ENCODE peak calls at places on chromosomes 4 and X, in nine cellular contexts. E, Q, B, S, T, Y, N, V and D are unnamed samples.

GRCh38 chr4:174650711-174651355 is 128.5 kb upstream of the HPGD start:
- DNase-seq in V (no peak), Q (no peak), T (no peak), Y (no peak), B (no peak), S (no peak), N (no peak), E (no peak), D (no peak)

GRCh38 chr4:7168106-7168505 is 24.2 kb upstream of the SORCS2 start:
- DNase-seq in E (peak), N (no peak), V (peak), Y (no peak), Q (no peak), B (no peak), S (no peak), T (no peak), D (no peak)

GRCh38 chrX:41014776-41015175 is 70.5 kb upstream of the USP9X start:
- DNase-seq in B (no peak), Q (no peak), Y (peak), N (no peak), T (no peak), E (no peak), S (no peak), V (no peak), D (no peak)

GRCh38 chrX:10617964-10618342 is 2.4 kb downstream of the MID1 start:
- DNase-seq in E (no peak), N (no peak), Q (no peak), B (no peak), S (no peak), T (no peak), V (no peak), Y (peak), D (no peak)

GRCh38 chr4:8728536-8729407 is 136.2 kb downstream of the CPZ start:
- DNase-seq in N (no peak), Y (no peak), Q (peak), T (peak), V (no peak), S (peak), E (peak), B (peak), D (no peak)

GRCh38 chr4:16264798-16265197 is 38.5 kb upstream of the TAPT1 start:
- DNase-seq in B (no peak), E (no peak), S (no peak), N (peak), Q (no peak), V (no peak), T (no peak), Y (peak), D (no peak)

GRCh38 chrX:112888916-112889315 is 48.3 kb upstream of the AMOT start:
- DNase-seq in E (no peak), B (no peak), T (no peak), S (no peak), N (no peak), V (no peak), Y (peak), Q (no peak), D (no peak)

GRCh38 chr4:39469429-39470077 is 10.7 kb downstream of the LIAS start:
- DNase-seq in Q (peak), E (peak), N (peak), T (no peak), V (peak), S (no peak), B (no peak), Y (peak), D (no peak)

GRCh38 chr4:174365018-174365587 is 81.4 kb downstream of the CEP44 start:
- DNase-seq in B (no peak), V (no peak), N (peak), T (no peak), S (no peak), Y (peak), Q (no peak), E (no peak), D (no peak)

GRCh38 chr4:75924309-75924708 is 16.5 kb downstream of the NAAA start:
- DNase-seq in Q (no peak), V (no peak), N (no peak), T (no peak), Y (no peak), S (no peak), B (no peak), E (no peak), D (no peak)

GRCh38 chr4:99817310-99817885 is 771 bp downstream of the DAPP1 start:
- DNase-seq in V (no peak), Y (no peak), Q (no peak), E (no peak), N (no peak), T (no peak), S (no peak), B (no peak), D (no peak)

GRCh38 chr4:96175871-96176270 is 336.0 kb downstream of the PDHA2 start:
- DNase-seq in T (no peak), Q (no peak), V (no peak), Y (peak), S (no peak), B (no peak), E (no peak), N (no peak), D (no peak)

GRCh38 chr4:70778888-70779422 is 57.2 kb downstream of the RUFY3 start:
- DNase-seq in Y (peak), E (no peak), Q (no peak), V (no peak), S (no peak), T (no peak), B (no peak), N (peak), D (no peak)

GRCh38 chrX:46582964-46583363 is 9.4 kb downstream of the CHST7 start:
- DNase-seq in N (no peak), T (no peak), V (no peak), Q (no peak), B (no peak), S (no peak), E (no peak), Y (peak), D (no peak)

GRCh38 chr4:143391895-143392294 is 55.2 kb downstream of the GAB1 start:
- DNase-seq in N (no peak), V (no peak), B (no peak), Y (peak), Q (no peak), S (no peak), T (no peak), E (no peak), D (no peak)

GRCh38 chr4:143391261-143391660 is 54.6 kb downstream of the GAB1 start:
- DNase-seq in Y (no peak), S (no peak), N (no peak), Q (no peak), T (no peak), E (no peak), V (no peak), B (no peak), D (no peak)

GRCh38 chr4:143390764-143391163 is 54.1 kb downstream of the GAB1 start:
- DNase-seq in S (no peak), N (peak), Y (no peak), V (no peak), E (no peak), B (no peak), T (no peak), Q (no peak), D (no peak)

GRCh38 chr4:143386812-143387211 is 50.1 kb downstream of the GAB1 start:
- DNase-seq in N (peak), Q (no peak), V (no peak), Y (peak), B (no peak), T (no peak), S (no peak), E (no peak), D (no peak)

GRCh38 chr4:143389543-143390195 is 53.0 kb downstream of the GAB1 start:
- DNase-seq in B (no peak), E (no peak), T (no peak), Y (peak), S (no peak), Q (no peak), V (no peak), N (no peak), D (no peak)
- H3K27ac ChIP-seq in B (peak), E (no peak), T (peak), Y (no peak), S (peak), Q (no peak), V (no peak), N (peak), D (no peak)

GRCh38 chrX:81174286-81174685 is 27.4 kb downstream of the HMGN5 start:
- DNase-seq in Y (peak), S (no peak), N (peak), B (no peak), Q (no peak), T (no peak), V (no peak), E (no peak), D (no peak)
- TF ChIP-seq CTCF in Y (no peak), S (peak), N (peak), B (no peak), Q (peak), T (no peak), V (peak), E (no peak), D (no peak)

GRCh38 chrX:15749642-15750610 is 11.9 kb downstream of the CA5B start:
- DNase-seq in V (no peak), E (no peak), N (no peak), S (peak), T (no peak), Y (peak), Q (no peak), B (no peak), D (no peak)

GRCh38 chrX:15745179-15745578 is 7.1 kb downstream of the CA5B start:
- DNase-seq in B (no peak), T (no peak), Y (no peak), S (no peak), V (no peak), E (no peak), N (no peak), Q (no peak), D (no peak)

GRCh38 chrX:15739886-15740285 is 1.8 kb downstream of the CA5B start:
- DNase-seq in S (no peak), N (no peak), V (no peak), T (no peak), Q (no peak), Y (no peak), E (no peak), B (no peak), D (no peak)

GRCh38 chrX:15747626-15748173 is 9.6 kb downstream of the CA5B start:
- DNase-seq in N (no peak), E (no peak), Q (no peak), V (no peak), B (no peak), S (no peak), T (no peak), Y (no peak), D (no peak)

GRCh38 chrX:15744181-15744867 is 6.3 kb downstream of the CA5B start:
- DNase-seq in T (peak), Y (peak), N (peak), V (peak), B (no peak), S (no peak), Q (peak), E (peak), D (no peak)
- H3K27ac ChIP-seq in T (no peak), Y (no peak), N (no peak), V (no peak), B (no peak), S (no peak), Q (no peak), E (no peak), D (no peak)

GRCh38 chr4:139767168-139767567 is 101.5 kb downstream of the MGST2 start:
- DNase-seq in V (no peak), T (no peak), N (no peak), S (no peak), E (no peak), Y (peak), B (no peak), Q (no peak), D (no peak)
- TF ChIP-seq CTCF in V (no peak), T (no peak), N (no peak), S (no peak), E (no peak), Y (no peak), B (no peak), Q (no peak), D (no peak)

DNA sequence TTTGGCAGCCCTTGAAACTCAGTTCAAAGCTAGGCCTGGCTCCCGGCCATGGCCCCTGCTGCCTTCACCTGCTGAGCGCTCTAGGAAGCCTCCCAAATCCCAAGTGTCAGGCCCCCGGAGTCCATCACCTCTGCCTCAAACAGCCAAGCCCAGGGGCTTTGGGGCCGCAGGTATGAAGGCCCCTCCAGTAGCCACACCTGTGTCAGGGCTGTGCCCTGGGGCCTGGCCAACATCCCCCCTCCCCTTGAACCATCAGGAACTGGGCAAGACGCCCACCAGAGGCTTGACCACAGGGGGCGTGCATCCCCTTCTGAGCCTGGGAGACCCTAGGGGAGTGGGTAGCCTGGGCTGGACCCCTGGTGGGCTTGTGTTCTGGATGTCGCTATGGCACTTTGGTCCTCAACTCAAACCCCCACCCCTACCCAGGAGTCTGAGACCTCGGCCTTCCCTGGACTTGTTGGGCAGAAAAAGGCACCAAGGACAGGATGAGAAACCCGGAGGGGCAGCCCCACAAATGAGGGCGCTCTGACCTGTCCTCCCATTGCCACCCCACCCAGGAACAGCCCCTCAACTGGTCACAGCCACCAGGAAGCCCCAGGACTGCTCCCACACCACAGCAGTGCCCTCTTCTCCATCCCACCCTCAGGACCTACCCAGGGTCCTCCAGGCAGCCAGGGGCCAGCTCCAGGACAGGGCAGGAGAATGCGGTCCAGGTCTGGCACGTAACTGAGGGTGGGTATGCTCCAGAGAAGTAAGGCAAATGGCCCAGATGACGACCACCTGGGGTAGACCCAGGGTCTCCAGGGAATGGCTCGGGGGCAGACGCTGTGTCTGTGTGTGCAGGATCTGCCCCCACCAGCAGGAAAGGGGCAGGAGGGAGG is 4.2 kb upstream of the SLBP start:
- DNase-seq in T (peak), N (no peak), S (no peak), B (no peak), Y (no peak), V (no peak), E (no peak), Q (no peak), D (no peak)
- H3K27ac ChIP-seq in T (no peak), N (no peak), S (no peak), B (no peak), Y (no peak), V (no peak), E (no peak), Q (no peak), D (no peak)

GRCh38 chr4:88794087-88794486 is 96.5 kb upstream of the NAP1L5 start:
- DNase-seq in N (no peak), V (no peak), E (no peak), B (no peak), S (no peak), T (no peak), Y (no peak), Q (no peak), D (no peak)

GRCh38 chr4:88792821-88793220 is 95.2 kb upstream of the NAP1L5 start:
- DNase-seq in Y (peak), B (no peak), Q (no peak), V (no peak), S (no peak), T (no peak), E (no peak), N (no peak), D (no peak)

GRCh38 chr4:88794952-88795351 is 97.3 kb upstream of the NAP1L5 start:
- DNase-seq in S (no peak), Y (no peak), T (no peak), V (no peak), B (no peak), E (no peak), Q (no peak), N (no peak), D (no peak)

GRCh38 chr4:88792268-88792781 is 94.7 kb upstream of the NAP1L5 start:
- DNase-seq in V (no peak), Q (no peak), N (peak), T (no peak), E (no peak), S (no peak), B (no peak), Y (peak), D (no peak)

GRCh38 chr4:88793473-88793872 is 95.8 kb upstream of the NAP1L5 start:
- DNase-seq in B (no peak), S (no peak), V (no peak), Y (no peak), T (no peak), N (no peak), E (no peak), Q (no peak), D (no peak)
- TF ChIP-seq CTCF in B (no peak), S (no peak), V (no peak), Y (no peak), T (no peak), N (no peak), E (no peak), Q (no peak), D (no peak)

GRCh38 chr4:10093801-10094552 is 22.6 kb downstream of the WDR1 start:
- DNase-seq in E (no peak), V (no peak), N (peak), T (no peak), Q (no peak), B (no peak), Y (peak), S (peak), D (no peak)
- H3K27ac ChIP-seq in E (peak), V (peak), N (peak), T (peak), Q (no peak), B (peak), Y (peak), S (peak), D (peak)

DNA sequence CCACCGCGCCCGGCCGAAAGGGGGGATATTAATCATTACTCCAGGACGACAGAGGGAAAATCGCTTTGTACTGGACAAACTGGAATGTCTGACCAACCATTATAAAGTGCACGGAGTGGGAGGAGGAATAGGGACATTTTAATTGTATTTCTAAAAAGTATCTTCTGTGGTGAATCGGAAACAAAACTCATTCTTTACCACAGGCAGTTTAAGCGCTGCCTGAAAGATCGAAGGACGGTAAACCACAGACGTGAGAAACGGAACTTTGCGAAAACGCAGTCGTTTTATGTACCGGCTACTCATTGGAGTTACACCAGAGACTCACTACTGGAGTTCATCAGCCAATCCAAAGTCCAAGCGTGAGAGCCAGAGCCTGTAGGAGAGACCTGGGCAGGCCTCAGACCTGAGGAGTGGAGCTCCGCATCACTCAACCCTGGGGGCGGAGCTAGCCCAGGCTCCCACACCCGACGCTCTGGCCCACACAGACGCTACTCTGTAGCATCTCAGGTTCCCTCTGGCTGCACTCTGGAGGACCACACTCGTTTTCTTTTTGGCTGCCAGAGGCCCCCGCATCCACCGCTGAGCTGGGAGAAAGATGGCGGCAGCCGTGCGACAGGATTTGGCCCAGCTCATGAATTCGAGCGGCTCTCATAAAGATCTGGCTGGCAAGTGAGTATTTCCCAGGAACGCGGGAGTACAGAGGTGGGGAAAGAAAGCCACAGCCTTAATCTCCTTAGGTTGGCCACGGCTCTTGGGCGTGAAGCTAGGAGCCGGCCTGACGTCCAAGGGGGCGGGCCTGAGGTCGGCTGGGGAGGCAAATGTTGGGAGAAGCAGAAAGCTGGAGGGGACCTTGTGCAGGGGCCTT is at the start of gene COPS4:
- DNase-seq in B (peak), E (peak), V (peak), S (peak), Y (peak), Q (peak), T (peak), N (peak), D (peak)
- TF ChIP-seq CTCF in B (peak), E (no peak), V (peak), S (peak), Y (peak), Q (peak), T (peak), N (peak), D (no peak)

DNA sequence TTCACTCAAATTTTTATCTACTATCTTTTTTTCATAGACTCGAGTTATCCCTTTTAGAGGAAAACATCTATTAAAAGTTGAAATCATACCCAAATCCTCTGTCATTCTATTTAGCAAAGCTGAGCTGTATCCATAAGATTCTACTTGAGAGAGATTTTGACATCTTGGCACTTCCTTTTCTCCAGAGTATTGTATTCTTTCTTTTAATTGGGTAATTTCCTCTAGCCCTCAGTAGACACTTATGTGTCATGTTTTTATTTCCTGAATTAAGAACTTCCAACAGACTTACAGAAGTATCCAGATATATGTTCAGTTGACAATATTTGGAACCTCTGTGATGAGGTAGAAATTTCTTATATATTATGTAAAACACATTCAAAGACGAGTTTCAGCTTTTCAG is 201.6 kb upstream of the NR3C2 start:
- DNase-seq in Y (no peak), S (no peak), Q (no peak), B (no peak), E (no peak), V (no peak), N (no peak), T (no peak), D (no peak)
- H3K27ac ChIP-seq in Y (no peak), S (no peak), Q (no peak), B (no peak), E (no peak), V (no peak), N (no peak), T (no peak), D (no peak)

GRCh38 chrX:48540480-48540879 is 966 bp downstream of the TBC1D25 start:
- DNase-seq in V (no peak), S (no peak), B (peak), T (no peak), N (no peak), Q (no peak), E (no peak), Y (no peak), D (no peak)

GRCh38 chrX:48538641-48539344 is 721 bp upstream of the TBC1D25 start:
- DNase-seq in E (no peak), S (no peak), T (no peak), B (peak), N (no peak), Q (no peak), Y (no peak), V (no peak), D (no peak)

GRCh38 chrX:48541140-48541814 is 1.8 kb downstream of the TBC1D25 start:
- DNase-seq in B (peak), V (no peak), E (no peak), Q (no peak), N (no peak), S (no peak), T (no peak), Y (no peak), D (no peak)

GRCh38 chrX:48540015-48540350 is 469 bp downstream of the TBC1D25 start:
- DNase-seq in Y (peak), N (peak), S (no peak), V (peak), Q (no peak), B (no peak), T (no peak), E (peak), D (peak)

DNA sequence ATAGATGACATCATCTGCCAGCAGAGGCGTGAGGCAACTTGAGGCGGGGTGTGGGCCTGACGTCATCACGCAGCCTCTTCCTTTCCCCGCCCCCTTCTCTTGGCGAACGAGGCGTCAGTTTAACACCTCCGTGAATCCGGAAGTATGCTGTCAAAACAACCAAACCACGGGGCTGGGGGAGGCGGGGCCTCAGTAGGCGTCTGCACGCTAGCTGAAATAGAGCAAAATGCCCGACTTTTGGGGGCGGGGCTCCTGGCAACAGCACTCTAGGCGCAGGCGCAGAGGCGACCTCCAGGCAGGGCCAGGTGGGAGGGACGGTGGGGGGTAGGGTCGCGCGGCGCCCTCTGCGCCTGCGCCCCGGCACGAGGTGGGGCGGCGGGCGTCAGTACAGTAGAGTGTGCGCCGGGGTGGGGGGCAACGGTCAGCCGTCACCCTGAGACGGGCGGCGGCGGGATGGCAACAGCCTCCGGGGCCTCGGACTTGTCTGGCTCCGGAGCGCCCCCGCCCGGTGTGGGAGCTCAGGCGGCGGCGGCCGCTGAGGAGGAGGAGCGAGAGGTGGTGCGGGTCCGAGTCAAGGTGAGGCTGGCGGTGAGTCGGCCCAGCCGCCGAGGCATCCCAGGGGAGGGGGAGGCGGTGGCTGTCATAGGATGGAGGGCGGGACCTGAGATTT is at the start of gene TBC1D25:
- DNase-seq in S (peak), E (peak), Q (peak), N (peak), V (peak), Y (peak), T (peak), B (peak), D (peak)
- TF ChIP-seq CTCF in S (peak), E (peak), Q (peak), N (peak), V (no peak), Y (peak), T (peak), B (peak), D (peak)